ENCODE peak calls at places on chromosome 19, in six cellular contexts. S, T, E, N, X and R are unnamed samples.
A peak's percentile ranks its signal among the peaks of the same experiment; 100 is the strongest.

GRCh38 chr19:38635483-38636399 is 11.7 kb upstream of the ACTN4 start:
- DNase-seq in S (no peak), T (no peak), E (no peak), N (no peak), X (no peak), R (no peak)

GRCh38 chr19:36097036-36097435 is 13.9 kb upstream of the OVOL3 start:
- DNase-seq in S (no peak), T (no peak), E (no peak), N (no peak), X (no peak), R (no peak)

GRCh38 chr19:51796195-51796679 is 1.3 kb downstream of the FPR3 start:
- DNase-seq in S (no peak), T (no peak), E (no peak), N (no peak), X (no peak), R (no peak)

GRCh38 chr19:16875584-16876555 is 12.9 kb upstream of the F2RL3 start:
- DNase-seq in S (no peak), T (no peak), E (no peak), N (no peak), X (no peak), R (no peak)

GRCh38 chr19:28393574-28394336 is 819.2 kb downstream of the UQCRFS1 start:
- DNase-seq in S (peak; percentile 33), T (no peak), E (peak; percentile 38), N (no peak), X (no peak), R (no peak)

GRCh38 chr19:27971071-27971470 is 1241.9 kb downstream of the UQCRFS1 start:
- DNase-seq in S (no peak), T (no peak), E (peak; percentile 73), N (no peak), X (no peak), R (no peak)

GRCh38 chr19:14325134-14325533 is 56.1 kb upstream of the ADGRE5 start:
- DNase-seq in S (no peak), T (no peak), E (no peak), N (no peak), X (no peak), R (no peak)

GRCh38 chr19:10291554-10292205 is 1.9 kb downstream of the ICAM5 start:
- DNase-seq in S (no peak), T (peak; percentile 42), E (no peak), N (no peak), X (no peak), R (no peak)

GRCh38 chr19:31304877-31305312 is 44.3 kb downstream of the TSHZ3 start:
- DNase-seq in S (no peak), T (no peak), E (no peak), N (no peak), X (peak; percentile 26), R (peak; percentile 63)

GRCh38 chr19:45637890-45638667 is 1.1 kb downstream of the EML2 start:
- DNase-seq in S (no peak), T (peak; percentile 80), E (peak; percentile 63), N (no peak), X (peak; percentile 74), R (no peak)

GRCh38 chr19:31979949-31980670 is 365.3 kb upstream of the ZNF507 start:
- DNase-seq in S (no peak), T (no peak), E (no peak), N (no peak), X (no peak), R (no peak)

GRCh38 chr19:1082165-1082927 is 12.8 kb downstream of the POLR2E start:
- DNase-seq in S (no peak), T (peak; percentile 68), E (peak; percentile 98), N (no peak), X (peak; percentile 52), R (no peak)

GRCh38 chr19:35135389-35135909 is 590 bp upstream of the LGI4 start:
- DNase-seq in S (peak; percentile 86), T (no peak), E (peak; percentile 87), N (no peak), X (peak; percentile 74), R (no peak)

GRCh38 chr19:49272204-49272603 is 52.8 kb downstream of the SLC6A16 start:
- DNase-seq in S (no peak), T (peak; percentile 97), E (no peak), N (no peak), X (peak; percentile 25), R (peak; percentile 49)

GRCh38 chr19:49057636-49058234 is at the start of gene CGB7:
- DNase-seq in S (peak; percentile 73), T (peak; percentile 69), E (peak; percentile 91), N (no peak), X (peak; percentile 61), R (no peak)

GRCh38 chr19:16447015-16447384 is 24.8 kb downstream of the EPS15L1 start:
- DNase-seq in S (peak; percentile 76), T (peak; percentile 70), E (no peak), N (no peak), X (peak; percentile 96), R (peak; percentile 49)

GRCh38 chr19:15317392-15318011 is 14.8 kb downstream of the BRD4 start:
- DNase-seq in S (no peak), T (no peak), E (peak; percentile 42), N (no peak), X (peak; percentile 56), R (no peak)

GRCh38 chr19:49145485-49146407 is 9.4 kb downstream of the HRC start:
- DNase-seq in S (peak; percentile 67), T (peak; percentile 47), E (peak; percentile 98), N (peak; percentile 42), X (peak; percentile 86), R (peak; percentile 20)

GRCh38 chr19:38905186-38905539 is 5.4 kb downstream of the NFKBIB start:
- DNase-seq in S (no peak), T (no peak), E (no peak), N (no peak), X (no peak), R (no peak)

GRCh38 chr19:1098177-1099051 is 3.2 kb upstream of the POLR2E start:
- DNase-seq in S (no peak), T (no peak), E (no peak), N (no peak), X (no peak), R (no peak)

GRCh38 chr19:19562665-19563347 is 24.7 kb downstream of the CILP2 start:
- DNase-seq in S (no peak), T (no peak), E (peak; percentile 54), N (no peak), X (no peak), R (no peak)

GRCh38 chr19:51564791-51565190 is 6.3 kb upstream of the ZNF175 start:
- DNase-seq in S (no peak), T (no peak), E (peak; percentile 66), N (no peak), X (no peak), R (no peak)

GRCh38 chr19:13092608-13093260 is 9.9 kb downstream of the LYL1 start:
- DNase-seq in S (peak; percentile 24), T (no peak), E (no peak), N (no peak), X (no peak), R (no peak)

GRCh38 chr19:29694166-29694565 is 20.9 kb downstream of the C19orf12 start:
- DNase-seq in S (no peak), T (no peak), E (no peak), N (no peak), X (no peak), R (no peak)

GRCh38 chr19:38111898-38112297 is 112.1 kb downstream of the DPF1 start:
- DNase-seq in S (no peak), T (no peak), E (no peak), N (no peak), X (no peak), R (no peak)

GRCh38 chr19:47901370-47901769 is 15.3 kb upstream of the SULT2A1 start:
- DNase-seq in S (no peak), T (no peak), E (no peak), N (no peak), X (no peak), R (no peak)

GRCh38 chr19:39599116-39599515 is 3.2 kb upstream of the LGALS13 start:
- DNase-seq in S (no peak), T (peak; percentile 23), E (peak; percentile 69), N (no peak), X (peak; percentile 17), R (no peak)

GRCh38 chr19:56537442-56537841 is 1.3 kb upstream of the ZFP28 start:
- DNase-seq in S (no peak), T (no peak), E (no peak), N (no peak), X (no peak), R (no peak)
- H3K4me3 ChIP-seq in S (no peak overlapping the region), T (no peak overlapping the region), E (peak overlapping the region; percentile 87), N (no peak overlapping the region), X (no peak overlapping the region), R (no peak overlapping the region)

DNA sequence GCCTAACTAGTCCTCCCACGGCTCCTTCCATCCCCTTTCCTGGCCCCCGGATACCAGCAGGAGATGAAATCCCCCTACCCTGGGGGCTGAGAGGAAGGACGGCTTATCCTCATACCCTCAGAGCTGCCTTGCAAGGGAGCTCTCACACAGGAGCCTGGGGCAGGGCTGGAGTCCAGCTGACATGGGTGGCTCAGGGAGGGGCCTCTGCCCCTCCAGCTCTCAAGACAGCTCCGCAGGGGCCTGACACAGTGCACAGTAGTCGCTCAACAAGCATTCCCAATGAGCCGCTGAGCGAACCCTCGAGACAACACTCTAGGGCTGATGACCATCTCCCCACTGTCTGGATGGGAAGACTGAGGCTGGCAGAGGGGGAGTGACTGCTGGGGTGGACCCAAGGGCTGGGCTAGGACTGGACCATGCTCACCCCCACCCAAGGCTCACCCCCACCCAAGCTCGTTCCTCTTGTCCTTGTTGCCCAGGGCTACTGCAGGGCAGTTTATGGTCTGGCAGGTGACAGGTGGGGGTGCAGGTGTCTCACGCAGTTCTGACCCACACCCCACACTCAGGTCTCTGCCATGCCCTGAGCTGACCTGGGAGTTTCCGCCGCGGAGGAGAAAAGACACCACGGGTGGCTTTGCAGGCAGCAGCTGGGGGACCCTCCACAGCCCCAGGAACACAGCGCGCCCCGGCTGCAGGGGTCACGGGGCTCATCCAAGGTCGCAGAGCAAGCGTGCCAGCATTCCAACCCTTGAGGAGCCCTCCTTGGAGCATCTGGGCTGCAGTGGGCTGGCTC is 3.9 kb downstream of the ZBTB7A start:
- DNase-seq in S (no peak), T (no peak), E (peak; percentile 18), N (no peak), X (no peak), R (no peak)
- H3K4me3 ChIP-seq in S (peak overlapping the region; percentile 72), T (peak overlapping the region; percentile 97), E (no peak overlapping the region), N (peak overlapping the region; percentile 61), X (peak overlapping the region; percentile 72), R (peak overlapping the region; percentile 62)

GRCh38 chr19:18282788-18283141 is 1.3 kb upstream of the JUND start:
- DNase-seq in S (peak; percentile 49), T (no peak), E (no peak), N (no peak), X (no peak), R (no peak)
- H3K4me3 ChIP-seq in S (peak overlapping the region; percentile 50), T (no peak overlapping the region), E (peak overlapping the region; percentile 72), N (peak overlapping the region; percentile 63), X (no peak overlapping the region), R (peak overlapping the region; percentile 65)

GRCh38 chr19:44112802-44113137 is 429 bp upstream of the ZNF225 start:
- DNase-seq in S (no peak), T (no peak), E (peak; percentile 2), N (no peak), X (no peak), R (no peak)

GRCh38 chr19:44109458-44109857 is 3.7 kb upstream of the ZNF225 start:
- DNase-seq in S (no peak), T (no peak), E (no peak), N (no peak), X (no peak), R (no peak)

GRCh38 chr19:44113784-44114390 is 688 bp downstream of the ZNF225 start:
- DNase-seq in S (peak; percentile 18), T (peak; percentile 1), E (peak; percentile 21), N (no peak), X (no peak), R (no peak)

GRCh38 chr19:44111910-44112463 is 1.2 kb upstream of the ZNF225 start:
- DNase-seq in S (no peak), T (peak; percentile 81), E (peak; percentile 96), N (no peak), X (peak; percentile 87), R (peak; percentile 64)

GRCh38 chr19:44113138-44113783 is at the start of gene ZNF225:
- DNase-seq in S (peak; percentile 98), T (peak; percentile 98), E (peak; percentile 99), N (peak; percentile 90), X (peak; percentile 99), R (peak; percentile 95)
- H3K4me3 ChIP-seq in S (peak within 1 kb of the TSS; percentile 67), T (peak within 1 kb of the TSS; percentile 59), E (peak within 1 kb of the TSS; percentile 67), N (peak within 1 kb of the TSS; percentile 89), X (peak within 1 kb of the TSS; percentile 81), R (peak within 1 kb of the TSS; percentile 94)